ENCODE peak calls at places on chromosomes 6 and 20, in six cellular contexts. One of them, this sample, is unnamed.

GRCh38 chr6:107697682-107698081 is 126.4 kb downstream of the SCML4 start:
- DNase-seq in naive thymus-derived CD4-positive, alpha-beta T cell: no peak
- DNase-seq in IMR-90: peak; percentile 15
- DNase-seq in adrenal gland: no peak
- DNase-seq in PC-9: no peak
- DNase-seq in CD8-positive, alpha-beta memory T cell: no peak
- DNase-seq in this sample: no peak

GRCh38 chr6:45495404-45496084 is 117.8 kb upstream of the SUPT3H start:
- DNase-seq in naive thymus-derived CD4-positive, alpha-beta T cell: no peak
- DNase-seq in IMR-90: no peak
- DNase-seq in adrenal gland: no peak
- DNase-seq in PC-9: no peak
- DNase-seq in CD8-positive, alpha-beta memory T cell: peak; percentile 3
- DNase-seq in this sample: no peak

GRCh38 chr20:17845701-17846475 is 122.7 kb downstream of the SNX5 start:
- DNase-seq in naive thymus-derived CD4-positive, alpha-beta T cell: no peak
- DNase-seq in IMR-90: peak; percentile 28
- DNase-seq in adrenal gland: peak; percentile 56
- DNase-seq in PC-9: no peak
- DNase-seq in CD8-positive, alpha-beta memory T cell: no peak
- DNase-seq in this sample: no peak

GRCh38 chr20:19015890-19016465 is 196.5 kb upstream of the SLC24A3 start:
- DNase-seq in naive thymus-derived CD4-positive, alpha-beta T cell: no peak
- DNase-seq in IMR-90: no peak
- DNase-seq in adrenal gland: no peak
- DNase-seq in PC-9: no peak
- DNase-seq in CD8-positive, alpha-beta memory T cell: no peak
- DNase-seq in this sample: no peak

GRCh38 chr6:124869412-124869811 is 92.8 kb upstream of the RNF217 start:
- DNase-seq in naive thymus-derived CD4-positive, alpha-beta T cell: no peak
- DNase-seq in IMR-90: peak; percentile 29
- DNase-seq in adrenal gland: no peak
- DNase-seq in PC-9: no peak
- DNase-seq in CD8-positive, alpha-beta memory T cell: no peak
- DNase-seq in this sample: no peak

GRCh38 chr6:53020005-53020744 is 25.1 kb upstream of the GSTA4 start:
- DNase-seq in naive thymus-derived CD4-positive, alpha-beta T cell: no peak
- DNase-seq in IMR-90: peak; percentile 72
- DNase-seq in adrenal gland: no peak
- DNase-seq in PC-9: no peak
- DNase-seq in CD8-positive, alpha-beta memory T cell: no peak
- DNase-seq in this sample: no peak

GRCh38 chr6:41182069-41183034 is 18.6 kb downstream of the TREML2 start:
- DNase-seq in naive thymus-derived CD4-positive, alpha-beta T cell: peak; percentile 34
- DNase-seq in IMR-90: peak; percentile 55
- DNase-seq in adrenal gland: peak; percentile 49
- DNase-seq in PC-9: peak; percentile 62
- DNase-seq in CD8-positive, alpha-beta memory T cell: peak; percentile 29
- DNase-seq in this sample: peak; percentile 24

GRCh38 chr20:44861547-44862006 is 23.9 kb upstream of the YWHAB start:
- DNase-seq in naive thymus-derived CD4-positive, alpha-beta T cell: no peak
- DNase-seq in IMR-90: peak; percentile 18
- DNase-seq in adrenal gland: peak; percentile 63
- DNase-seq in PC-9: peak; percentile 39
- DNase-seq in CD8-positive, alpha-beta memory T cell: no peak
- DNase-seq in this sample: no peak

GRCh38 chr6:169026175-169026574 is 227.5 kb downstream of the THBS2 start:
- DNase-seq in naive thymus-derived CD4-positive, alpha-beta T cell: no peak
- DNase-seq in IMR-90: no peak
- DNase-seq in adrenal gland: no peak
- DNase-seq in PC-9: no peak
- DNase-seq in CD8-positive, alpha-beta memory T cell: no peak
- DNase-seq in this sample: no peak

GRCh38 chr20:52313335-52313963 is 121.9 kb upstream of the ZFP64 start:
- DNase-seq in naive thymus-derived CD4-positive, alpha-beta T cell: no peak
- DNase-seq in IMR-90: peak; percentile 35
- DNase-seq in adrenal gland: peak; percentile 29
- DNase-seq in PC-9: no peak
- DNase-seq in CD8-positive, alpha-beta memory T cell: no peak
- DNase-seq in this sample: peak; percentile 20

GRCh38 chr6:166417285-166417691 is 34.5 kb upstream of the MPC1 start:
- DNase-seq in naive thymus-derived CD4-positive, alpha-beta T cell: peak; percentile 33
- DNase-seq in IMR-90: no peak
- DNase-seq in adrenal gland: no peak
- DNase-seq in PC-9: no peak
- DNase-seq in CD8-positive, alpha-beta memory T cell: peak; percentile 34
- DNase-seq in this sample: no peak

GRCh38 chr6:129965096-129965495 is 53.3 kb upstream of the L3MBTL3 start:
- DNase-seq in naive thymus-derived CD4-positive, alpha-beta T cell: no peak
- DNase-seq in IMR-90: no peak
- DNase-seq in adrenal gland: no peak
- DNase-seq in PC-9: no peak
- DNase-seq in CD8-positive, alpha-beta memory T cell: no peak
- DNase-seq in this sample: no peak

GRCh38 chr6:142900467-142900961 is 44.5 kb downstream of the HIVEP2 start:
- DNase-seq in naive thymus-derived CD4-positive, alpha-beta T cell: no peak
- DNase-seq in IMR-90: no peak
- DNase-seq in adrenal gland: no peak
- DNase-seq in PC-9: no peak
- DNase-seq in CD8-positive, alpha-beta memory T cell: no peak
- DNase-seq in this sample: no peak

GRCh38 chr6:133964052-133964451 is 11.0 kb downstream of the TBPL1 start:
- DNase-seq in naive thymus-derived CD4-positive, alpha-beta T cell: no peak
- DNase-seq in IMR-90: peak; percentile 97
- DNase-seq in adrenal gland: no peak
- DNase-seq in PC-9: no peak
- DNase-seq in CD8-positive, alpha-beta memory T cell: no peak
- DNase-seq in this sample: no peak

GRCh38 chr6:43768983-43769525 is 957 bp upstream of the VEGFA start:
- DNase-seq in naive thymus-derived CD4-positive, alpha-beta T cell: no peak
- DNase-seq in IMR-90: peak; percentile 91
- DNase-seq in adrenal gland: peak; percentile 56
- DNase-seq in PC-9: no peak
- DNase-seq in CD8-positive, alpha-beta memory T cell: no peak
- DNase-seq in this sample: no peak

GRCh38 chr20:40843251-40843650 is 154.2 kb upstream of the MAFB start:
- DNase-seq in naive thymus-derived CD4-positive, alpha-beta T cell: no peak
- DNase-seq in IMR-90: no peak
- DNase-seq in adrenal gland: no peak
- DNase-seq in PC-9: no peak
- DNase-seq in CD8-positive, alpha-beta memory T cell: no peak
- DNase-seq in this sample: no peak

GRCh38 chr6:126041516-126042447 is 55.4 kb downstream of the TRMT11 start:
- DNase-seq in naive thymus-derived CD4-positive, alpha-beta T cell: no peak
- DNase-seq in IMR-90: peak; percentile 62
- DNase-seq in adrenal gland: no peak
- DNase-seq in PC-9: no peak
- DNase-seq in CD8-positive, alpha-beta memory T cell: no peak
- DNase-seq in this sample: no peak

GRCh38 chr6:20241102-20241501 is 28.8 kb upstream of the MBOAT1 start:
- DNase-seq in naive thymus-derived CD4-positive, alpha-beta T cell: no peak
- DNase-seq in IMR-90: no peak
- DNase-seq in adrenal gland: no peak
- DNase-seq in PC-9: no peak
- DNase-seq in CD8-positive, alpha-beta memory T cell: no peak
- DNase-seq in this sample: no peak

GRCh38 chr6:31666337-31666960 is 569 bp downstream of the CSNK2B start:
- DNase-seq in naive thymus-derived CD4-positive, alpha-beta T cell: no peak
- DNase-seq in IMR-90: peak; percentile 9
- DNase-seq in adrenal gland: no peak
- DNase-seq in PC-9: no peak
- DNase-seq in CD8-positive, alpha-beta memory T cell: no peak
- DNase-seq in this sample: no peak

GRCh38 chr6:6946477-6947145 is 161.2 kb upstream of the RREB1 start:
- DNase-seq in naive thymus-derived CD4-positive, alpha-beta T cell: no peak
- DNase-seq in IMR-90: no peak
- DNase-seq in adrenal gland: no peak
- DNase-seq in PC-9: no peak
- DNase-seq in CD8-positive, alpha-beta memory T cell: no peak
- DNase-seq in this sample: no peak

GRCh38 chr6:12222405-12223366 is 67.5 kb upstream of the EDN1 start:
- DNase-seq in naive thymus-derived CD4-positive, alpha-beta T cell: no peak
- DNase-seq in IMR-90: no peak
- DNase-seq in adrenal gland: no peak
- DNase-seq in PC-9: no peak
- DNase-seq in CD8-positive, alpha-beta memory T cell: no peak
- DNase-seq in this sample: no peak

GRCh38 chr20:48759631-48760245 is 68.1 kb downstream of the PREX1 start:
- DNase-seq in naive thymus-derived CD4-positive, alpha-beta T cell: no peak
- DNase-seq in IMR-90: no peak
- DNase-seq in adrenal gland: no peak
- DNase-seq in PC-9: no peak
- DNase-seq in CD8-positive, alpha-beta memory T cell: no peak
- DNase-seq in this sample: no peak

GRCh38 chr6:34689742-34690141 is 6.8 kb downstream of the ILRUN start:
- DNase-seq in naive thymus-derived CD4-positive, alpha-beta T cell: no peak
- DNase-seq in IMR-90: no peak
- DNase-seq in adrenal gland: no peak
- DNase-seq in PC-9: no peak
- DNase-seq in CD8-positive, alpha-beta memory T cell: no peak
- DNase-seq in this sample: no peak

GRCh38 chr20:47735412-47736400 is 49.6 kb downstream of the SULF2 start:
- DNase-seq in naive thymus-derived CD4-positive, alpha-beta T cell: no peak
- DNase-seq in IMR-90: no peak
- DNase-seq in adrenal gland: peak; percentile 30
- DNase-seq in PC-9: peak; percentile 41
- DNase-seq in CD8-positive, alpha-beta memory T cell: no peak
- DNase-seq in this sample: no peak

GRCh38 chr6:132330759-132331158 is 70.5 kb downstream of the MOXD1 start:
- DNase-seq in naive thymus-derived CD4-positive, alpha-beta T cell: no peak
- DNase-seq in IMR-90: no peak
- DNase-seq in adrenal gland: no peak
- DNase-seq in PC-9: peak; percentile 58
- DNase-seq in CD8-positive, alpha-beta memory T cell: no peak
- DNase-seq in this sample: no peak

GRCh38 chr6:133337312-133337711 is 96.2 kb downstream of the EYA4 start:
- DNase-seq in naive thymus-derived CD4-positive, alpha-beta T cell: no peak
- DNase-seq in IMR-90: peak; percentile 86
- DNase-seq in adrenal gland: no peak
- DNase-seq in PC-9: no peak
- DNase-seq in CD8-positive, alpha-beta memory T cell: no peak
- DNase-seq in this sample: no peak

GRCh38 chr20:33251496-33251895 is 15.7 kb downstream of the BPIFA1 start:
- DNase-seq in naive thymus-derived CD4-positive, alpha-beta T cell: no peak
- DNase-seq in IMR-90: no peak
- DNase-seq in adrenal gland: no peak
- DNase-seq in PC-9: no peak
- DNase-seq in CD8-positive, alpha-beta memory T cell: no peak
- DNase-seq in this sample: no peak

GRCh38 chr6:2733324-2733723 is 17.4 kb downstream of the MYLK4 start:
- DNase-seq in naive thymus-derived CD4-positive, alpha-beta T cell: no peak
- DNase-seq in IMR-90: peak; percentile 23
- DNase-seq in adrenal gland: peak; percentile 60
- DNase-seq in PC-9: no peak
- DNase-seq in CD8-positive, alpha-beta memory T cell: no peak
- DNase-seq in this sample: no peak

GRCh38 chr6:15350386-15351083 is 104.7 kb downstream of the JARID2 start:
- DNase-seq in naive thymus-derived CD4-positive, alpha-beta T cell: no peak
- DNase-seq in IMR-90: no peak
- DNase-seq in adrenal gland: no peak
- DNase-seq in PC-9: no peak
- DNase-seq in CD8-positive, alpha-beta memory T cell: no peak
- DNase-seq in this sample: no peak

GRCh38 chr6:155611742-155612141 is 156.1 kb upstream of the NOX3 start:
- DNase-seq in naive thymus-derived CD4-positive, alpha-beta T cell: no peak
- DNase-seq in IMR-90: no peak
- DNase-seq in adrenal gland: no peak
- DNase-seq in PC-9: no peak
- DNase-seq in CD8-positive, alpha-beta memory T cell: no peak
- DNase-seq in this sample: no peak

GRCh38 chr6:155614606-155615005 is 159.0 kb upstream of the NOX3 start:
- DNase-seq in naive thymus-derived CD4-positive, alpha-beta T cell: no peak
- DNase-seq in IMR-90: no peak
- DNase-seq in adrenal gland: no peak
- DNase-seq in PC-9: no peak
- DNase-seq in CD8-positive, alpha-beta memory T cell: no peak
- DNase-seq in this sample: no peak
- H3K9me3 ChIP-seq in naive thymus-derived CD4-positive, alpha-beta T cell: no peaks in the 10 kb centered on the region
- H3K9me3 ChIP-seq in IMR-90: peaks cover 12% of the 10 kb centered on the region
- H3K9me3 ChIP-seq in adrenal gland: peaks cover 11% of the 10 kb centered on the region
- H3K9me3 ChIP-seq in PC-9: peaks cover 9% of the 10 kb centered on the region
- H3K9me3 ChIP-seq in CD8-positive, alpha-beta memory T cell: no peaks in the 10 kb centered on the region
- H3K9me3 ChIP-seq in this sample: peaks cover 16% of the 10 kb centered on the region

DNA sequence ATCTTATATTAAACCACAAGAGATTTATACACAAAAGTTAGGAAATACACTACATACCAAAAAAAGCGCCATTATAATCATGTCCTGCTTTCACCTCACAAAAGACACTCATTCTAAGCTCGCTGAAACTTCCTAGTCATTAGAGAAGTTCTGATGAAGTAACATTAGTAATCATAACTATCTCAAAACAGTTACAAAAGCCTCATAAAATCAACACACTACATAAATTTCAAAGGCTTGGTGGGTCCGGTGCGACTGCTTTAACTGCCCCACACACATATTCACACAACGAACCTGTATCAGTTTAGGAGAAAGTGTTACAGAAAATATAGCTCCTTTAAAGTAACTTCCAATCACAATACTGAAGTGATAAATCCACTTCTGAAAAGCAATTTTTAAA is 1.9 kb downstream of the PHIP start:
- DNase-seq in naive thymus-derived CD4-positive, alpha-beta T cell: no peak
- DNase-seq in IMR-90: peak; percentile 5
- DNase-seq in adrenal gland: no peak
- DNase-seq in PC-9: no peak
- DNase-seq in CD8-positive, alpha-beta memory T cell: no peak
- DNase-seq in this sample: no peak
- H3K4me3 ChIP-seq in naive thymus-derived CD4-positive, alpha-beta T cell: peak overlapping the region; percentile 83
- H3K4me3 ChIP-seq in IMR-90: peak overlapping the region; percentile 48
- H3K4me3 ChIP-seq in adrenal gland: peak overlapping the region; percentile 61
- H3K4me3 ChIP-seq in PC-9: peak overlapping the region; percentile 76
- H3K4me3 ChIP-seq in CD8-positive, alpha-beta memory T cell: peak overlapping the region; percentile 86
- H3K4me3 ChIP-seq in this sample: peak overlapping the region; percentile 87

GRCh38 chr6:22873531-22874136 is 304.3 kb downstream of the HDGFL1 start:
- DNase-seq in naive thymus-derived CD4-positive, alpha-beta T cell: no peak
- DNase-seq in IMR-90: peak; percentile 71
- DNase-seq in adrenal gland: no peak
- DNase-seq in PC-9: no peak
- DNase-seq in CD8-positive, alpha-beta memory T cell: no peak
- DNase-seq in this sample: no peak
- H3K9me3 ChIP-seq in naive thymus-derived CD4-positive, alpha-beta T cell: no peaks in the 10 kb centered on the region
- H3K9me3 ChIP-seq in IMR-90: no peaks in the 10 kb centered on the region
- H3K9me3 ChIP-seq in adrenal gland: no peaks in the 10 kb centered on the region
- H3K9me3 ChIP-seq in PC-9: no peaks in the 10 kb centered on the region
- H3K9me3 ChIP-seq in CD8-positive, alpha-beta memory T cell: no peaks in the 10 kb centered on the region
- H3K9me3 ChIP-seq in this sample: no peaks in the 10 kb centered on the region

DNA sequence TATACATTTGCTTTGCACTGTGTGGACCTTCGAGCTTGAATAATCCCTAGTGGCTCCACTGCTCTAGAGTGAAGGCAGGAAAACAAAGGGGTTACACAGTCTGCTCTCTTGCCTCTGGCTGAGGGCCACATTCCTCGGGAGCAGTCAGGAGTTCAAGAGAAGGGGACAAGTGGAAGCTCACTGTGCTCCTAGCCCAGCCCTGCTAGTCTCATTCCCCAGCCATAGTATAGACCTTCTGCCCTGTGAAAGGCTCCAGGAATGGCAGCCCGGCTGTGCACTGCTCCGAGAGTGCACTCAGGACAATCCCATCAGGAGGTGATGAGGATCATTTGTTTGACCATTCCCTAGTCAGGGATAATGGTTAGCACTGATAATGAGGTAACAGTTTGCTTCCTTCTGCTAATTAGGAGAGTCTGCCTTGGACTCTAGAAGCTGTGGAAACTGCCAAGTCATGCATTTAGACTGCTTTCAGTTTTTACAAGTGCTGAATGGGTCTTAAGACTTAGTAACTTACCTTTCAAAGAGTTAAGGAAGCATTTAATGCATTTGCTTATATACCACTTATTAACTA is 8.5 kb downstream of the IYD start:
- DNase-seq in naive thymus-derived CD4-positive, alpha-beta T cell: no peak
- DNase-seq in IMR-90: no peak
- DNase-seq in adrenal gland: peak; percentile 18
- DNase-seq in PC-9: peak; percentile 46
- DNase-seq in CD8-positive, alpha-beta memory T cell: no peak
- DNase-seq in this sample: no peak
- H3K4me3 ChIP-seq in naive thymus-derived CD4-positive, alpha-beta T cell: no peak overlapping the region
- H3K4me3 ChIP-seq in IMR-90: no peak overlapping the region
- H3K4me3 ChIP-seq in adrenal gland: no peak overlapping the region
- H3K4me3 ChIP-seq in PC-9: no peak overlapping the region
- H3K4me3 ChIP-seq in CD8-positive, alpha-beta memory T cell: no peak overlapping the region
- H3K4me3 ChIP-seq in this sample: no peak overlapping the region